ENCODE peak calls at places on chromosome 7, in five cellular contexts. U is coronary artery, I is mammary epithelial cell, W is lung, B is GM23338. A is an unnamed sample.

GRCh38 chr7:91082038-91082437 is 182.2 kb upstream of the FZD1 start:
- DNase-seq in U (no peak), I (no peak), W (no peak), B (no peak), A (no peak)

GRCh38 chr7:7969306-7970112 is 913 bp downstream of the GLCCI1 start:
- DNase-seq in U (peak; percentile 76), I (peak; percentile 53), W (peak; percentile 54), B (peak; percentile 54), A (no peak)

GRCh38 chr7:135147899-135148721 is at the start of gene TMEM140:
- DNase-seq in U (no peak), I (peak; percentile 22), W (no peak), B (no peak), A (no peak)

GRCh38 chr7:37247881-37248280 is 200.8 kb downstream of the ELMO1 start:
- DNase-seq in U (no peak), I (peak; percentile 3), W (no peak), B (peak; percentile 82), A (no peak)

GRCh38 chr7:142094861-142095260 is 16.7 kb upstream of the MGAM2 start:
- DNase-seq in U (no peak), I (peak; percentile 43), W (no peak), B (no peak), A (no peak)

GRCh38 chr7:16708980-16709379 is 44.6 kb upstream of the TSPAN13 start:
- DNase-seq in U (no peak), I (peak; percentile 61), W (no peak), B (peak; percentile 15), A (peak; percentile 85)

GRCh38 chr7:113751547-113751946 is 167.3 kb downstream of the PPP1R3A start:
- DNase-seq in U (no peak), I (no peak), W (no peak), B (no peak), A (no peak)

GRCh38 chr7:117871401-117871777 is 1.9 kb downstream of the CTTNBP2 start:
- DNase-seq in U (no peak), I (no peak), W (no peak), B (no peak), A (no peak)

GRCh38 chr7:88477957-88478356 is 171.3 kb upstream of the STEAP4 start:
- DNase-seq in U (no peak), I (no peak), W (no peak), B (no peak), A (no peak)

GRCh38 chr7:150997075-150997511 is 6.3 kb downstream of the NOS3 start:
- DNase-seq in U (no peak), I (no peak), W (no peak), B (no peak), A (no peak)

GRCh38 chr7:42236266-42237161 is 495 bp downstream of the GLI3 start:
- DNase-seq in U (peak; percentile 79), I (peak; percentile 70), W (no peak), B (peak; percentile 80), A (no peak)

GRCh38 chr7:29045258-29046095 is 87.3 kb upstream of the TRIL start:
- DNase-seq in U (no peak), I (no peak), W (no peak), B (no peak), A (no peak)

GRCh38 chr7:102415685-102416225 is 17.6 kb upstream of the ORAI2 start:
- DNase-seq in U (no peak), I (no peak), W (no peak), B (no peak), A (no peak)

GRCh38 chr7:101319401-101319800 is 2.2 kb downstream of the IFT22 start:
- DNase-seq in U (no peak), I (no peak), W (no peak), B (no peak), A (no peak)

GRCh38 chr7:64959072-64959747 is 31.6 kb downstream of the ZNF117 start:
- DNase-seq in U (no peak), I (no peak), W (no peak), B (peak; percentile 58), A (no peak)

GRCh38 chr7:48035967-48036478 is 680 bp downstream of the C7orf57 start:
- DNase-seq in U (no peak), I (peak; percentile 17), W (no peak), B (peak; percentile 50), A (no peak)

GRCh38 chr7:158530800-158531609 is 56.6 kb downstream of the PTPRN2 start:
- DNase-seq in U (no peak), I (no peak), W (no peak), B (no peak), A (no peak)

GRCh38 chr7:155815332-155816191 is 3.3 kb upstream of the SHH start:
- DNase-seq in U (no peak), I (peak; percentile 42), W (peak; percentile 75), B (peak; percentile 87), A (no peak)

GRCh38 chr7:73569042-73569608 is 9.3 kb downstream of the TBL2 start:
- DNase-seq in U (no peak), I (no peak), W (no peak), B (no peak), A (no peak)

GRCh38 chr7:27593226-27593625 is 69.5 kb downstream of the HIBADH start:
- DNase-seq in U (no peak), I (no peak), W (no peak), B (no peak), A (no peak)

GRCh38 chr7:104945599-104945956 is 68.4 kb upstream of the KMT2E start:
- DNase-seq in U (no peak), I (no peak), W (no peak), B (no peak), A (no peak)
- H3K4me3 ChIP-seq in U (peak overlapping the region; percentile 51), I (no peak overlapping the region), W (no peak overlapping the region), B (no peak overlapping the region), A (no peak overlapping the region)

DNA sequence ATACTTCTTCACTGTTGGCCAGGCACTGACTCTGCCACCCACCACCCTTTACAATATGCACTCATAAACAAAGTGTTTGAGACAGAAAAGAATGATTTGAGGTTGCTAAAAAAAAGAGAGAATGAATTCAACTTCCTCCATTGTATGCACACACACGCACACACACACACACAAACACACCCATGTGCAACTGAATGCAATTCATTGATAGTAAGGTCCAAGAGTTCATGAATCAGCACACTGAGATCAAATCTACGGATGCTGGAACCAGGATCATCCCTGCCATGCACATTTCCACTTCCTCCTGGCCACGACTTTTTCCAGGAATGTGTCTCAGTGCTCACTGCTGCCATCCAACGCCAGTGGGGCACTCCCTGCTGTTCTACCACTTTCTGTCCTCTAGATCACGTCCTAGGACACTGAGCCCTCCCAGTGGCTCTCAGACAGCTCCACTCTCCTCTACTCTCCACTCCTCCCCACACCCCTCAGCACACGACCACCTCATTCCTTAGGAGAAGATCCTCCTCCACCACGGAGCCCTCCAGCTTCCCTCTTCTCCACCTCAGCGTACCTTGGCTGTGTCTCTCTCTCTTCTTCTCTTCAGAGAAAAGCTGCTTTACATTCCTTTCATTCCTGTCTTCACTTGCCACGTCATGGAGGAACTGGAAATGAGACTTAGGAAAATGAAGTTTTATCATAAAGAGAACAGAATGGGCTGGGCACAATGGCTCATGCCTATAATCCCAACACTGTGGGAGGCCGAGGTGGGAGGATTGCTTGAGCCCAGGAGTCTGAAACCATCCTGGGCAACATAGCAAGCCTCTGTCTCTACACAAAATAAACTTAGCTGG is 12.0 kb upstream of the TMEM213 start:
- DNase-seq in U (no peak), I (peak; percentile 23), W (no peak), B (no peak), A (no peak)
- TF ChIP-seq CTCF in U (no peak), I (no peak), W (no peak), B (no peak), A (no peak)

DNA sequence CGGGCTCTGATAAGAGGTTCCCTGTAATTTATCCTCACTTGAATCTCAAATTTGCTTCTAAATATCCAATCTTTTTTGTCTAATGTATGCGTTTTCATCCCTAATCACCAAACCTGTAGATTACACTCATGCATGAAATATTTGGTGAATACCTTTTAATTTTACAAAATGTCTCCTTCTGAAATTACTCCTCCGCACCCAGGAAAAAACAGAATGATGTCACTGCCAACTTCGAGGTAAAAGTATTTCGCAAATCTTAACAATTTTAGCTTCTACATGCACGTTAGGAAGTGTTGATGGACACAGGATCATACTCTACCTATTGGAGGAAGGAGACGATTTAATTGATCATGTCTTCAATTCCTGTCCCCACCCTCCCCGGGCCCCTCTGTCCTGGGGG is 8.9 kb upstream of the FAM20C start:
- DNase-seq in U (no peak), I (no peak), W (no peak), B (no peak), A (no peak)
- H3K4me3 ChIP-seq in U (no peak overlapping the region), I (no peak overlapping the region), W (no peak overlapping the region), B (no peak overlapping the region), A (no peak overlapping the region)

DNA sequence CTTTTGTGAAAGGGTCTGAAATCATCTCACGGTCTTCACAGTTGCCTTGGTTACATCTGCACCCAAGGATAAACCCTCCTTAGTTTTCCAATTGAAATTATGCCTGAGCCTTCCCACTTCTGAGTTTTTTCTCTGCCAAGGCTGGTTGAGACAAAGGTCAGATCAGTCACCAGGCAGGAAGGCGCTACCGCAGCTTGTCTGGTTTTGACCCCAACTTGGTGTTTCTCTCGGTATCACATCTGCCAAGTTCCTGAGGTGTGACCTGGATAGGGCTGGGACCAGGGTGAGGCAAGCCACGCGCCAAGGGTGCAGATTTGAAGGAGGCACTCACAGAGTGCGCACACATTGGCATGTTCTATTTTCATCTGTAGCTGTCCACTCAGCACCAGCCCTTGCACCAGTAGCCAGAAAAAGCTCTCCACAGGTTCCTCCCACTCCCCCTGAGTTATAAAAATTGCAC is 62.9 kb upstream of the LRRC4 start:
- DNase-seq in U (no peak), I (no peak), W (no peak), B (no peak), A (no peak)
- TF ChIP-seq CTCF in U (no peak), I (no peak), W (no peak), B (no peak), A (no peak)

GRCh38 chr7:2478387-2478760 is 2.2 kb upstream of the GRIFIN start:
- DNase-seq in U (no peak), I (no peak), W (peak; percentile 59), B (no peak), A (no peak)

GRCh38 chr7:2478800-2479199 is 2.6 kb upstream of the GRIFIN start:
- DNase-seq in U (peak; percentile 69), I (no peak), W (no peak), B (no peak), A (no peak)

GRCh38 chr7:2481195-2481594 is 5.0 kb upstream of the GRIFIN start:
- DNase-seq in U (no peak), I (no peak), W (no peak), B (no peak), A (no peak)

GRCh38 chr7:2480071-2480410 is 3.8 kb upstream of the GRIFIN start:
- DNase-seq in U (no peak), I (no peak), W (no peak), B (no peak), A (no peak)

GRCh38 chr7:2479276-2480070 is 3.3 kb upstream of the GRIFIN start:
- DNase-seq in U (no peak), I (no peak), W (no peak), B (no peak), A (no peak)
- H3K4me3 ChIP-seq in U (no peak overlapping the region), I (no peak overlapping the region), W (no peak overlapping the region), B (no peak overlapping the region), A (no peak overlapping the region)

A was measured in HFF-Myc.